ENCODE peak calls at places on chromosomes 6 and 20, in seven cellular contexts. X is right atrium auricular region, G is heart left ventricle, B is dorsolateral prefrontal cortex, R is tibial artery, Z is right lobe of liver, V is heart right ventricle. T is an unnamed sample.

GRCh38 chr20:47875302-47876025 is 90.2 kb upstream of the SULF2 start:
- DNase-seq in B (no peak), Z (no peak), R (no peak), V (no peak), G (no peak), X (no peak), T (no peak)

GRCh38 chr6:6704423-6705060 is 116.0 kb downstream of the LY86 start:
- DNase-seq in B (no peak), R (no peak), V (no peak), G (no peak), X (no peak), Z (no peak), T (no peak)

GRCh38 chr6:26193467-26194328 is 106.5 kb downstream of the HFE start:
- DNase-seq in R (no peak), X (no peak), V (no peak), Z (no peak), B (no peak), G (no peak), T (no peak)

GRCh38 chr6:163945813-163946212 is 531.3 kb downstream of the QKI start:
- DNase-seq in Z (no peak), V (no peak), G (no peak), R (no peak), X (no peak), B (peak), T (no peak)

GRCh38 chr20:44701889-44702288 is 13.3 kb upstream of the CCN5 start:
- DNase-seq in B (no peak), X (no peak), R (peak), V (no peak), G (no peak), Z (no peak), T (no peak)

GRCh38 chr6:52495859-52496396 is 75.8 kb downstream of the EFHC1 start:
- DNase-seq in V (no peak), B (no peak), Z (no peak), G (no peak), X (no peak), R (no peak), T (no peak)

GRCh38 chr6:36114798-36115408 is 15.4 kb upstream of the MAPK13 start:
- DNase-seq in R (no peak), V (no peak), Z (no peak), B (no peak), X (no peak), G (no peak), T (no peak)

GRCh38 chr6:77972334-77972733 is 319.5 kb downstream of the MEI4 start:
- DNase-seq in Z (no peak), V (no peak), B (no peak), X (no peak), R (no peak), G (no peak), T (no peak)

GRCh38 chr20:63487781-63488241 is 11.1 kb downstream of the EEF1A2 start:
- DNase-seq in V (no peak), Z (no peak), R (no peak), G (no peak), X (no peak), B (no peak), T (no peak)

GRCh38 chr20:1212607-1213396 is 9.5 kb downstream of the C20orf202 start:
- DNase-seq in V (peak), R (peak), B (peak), X (peak), G (peak), Z (peak), T (peak)

GRCh38 chr6:84511929-84512328 is 252.5 kb downstream of the TBX18 start:
- DNase-seq in B (no peak), R (no peak), Z (no peak), V (no peak), X (no peak), G (no peak), T (no peak)

GRCh38 chr20:59385461-59385860 is 85.0 kb downstream of the EDN3 start:
- DNase-seq in G (no peak), X (no peak), B (no peak), R (no peak), V (no peak), Z (no peak), T (no peak)

GRCh38 chr20:11356061-11356460 is 561.6 kb upstream of the BTBD3 start:
- DNase-seq in Z (no peak), G (no peak), V (no peak), R (no peak), B (no peak), X (no peak), T (no peak)
- H3K27ac ChIP-seq in Z (no peak), G (no peak), V (no peak), R (no peak), B (no peak), X (no peak), T (no peak)

GRCh38 chr6:122399055-122399347 is 451 bp upstream of the HSF2 start:
- DNase-seq in Z (no peak), X (no peak), V (no peak), B (no peak), G (no peak), R (no peak), T (no peak)
- H3K4me3 ChIP-seq in Z (peak), X (peak), V (peak), B (peak), G (no peak), R (peak), T (peak)

GRCh38 chr6:142551145-142551811 is 249.5 kb downstream of the ADGRG6 start:
- DNase-seq in G (no peak), Z (no peak), B (no peak), V (no peak), R (no peak), X (no peak), T (no peak)
- H3K27ac ChIP-seq in G (no peak), Z (no peak), B (no peak), V (no peak), R (no peak), X (no peak), T (no peak)

GRCh38 chr20:52749938-52750337 is 222.2 kb upstream of the TSHZ2 start:
- DNase-seq in V (no peak), Z (no peak), G (no peak), X (no peak), B (no peak), R (no peak), T (no peak)

GRCh38 chr20:52749020-52749419 is 223.1 kb upstream of the TSHZ2 start:
- DNase-seq in R (no peak), G (no peak), V (no peak), Z (no peak), X (no peak), B (no peak), T (no peak)

GRCh38 chr20:52748235-52748950 is 223.8 kb upstream of the TSHZ2 start:
- DNase-seq in X (no peak), Z (no peak), R (no peak), G (peak), B (no peak), V (no peak), T (no peak)

DNA sequence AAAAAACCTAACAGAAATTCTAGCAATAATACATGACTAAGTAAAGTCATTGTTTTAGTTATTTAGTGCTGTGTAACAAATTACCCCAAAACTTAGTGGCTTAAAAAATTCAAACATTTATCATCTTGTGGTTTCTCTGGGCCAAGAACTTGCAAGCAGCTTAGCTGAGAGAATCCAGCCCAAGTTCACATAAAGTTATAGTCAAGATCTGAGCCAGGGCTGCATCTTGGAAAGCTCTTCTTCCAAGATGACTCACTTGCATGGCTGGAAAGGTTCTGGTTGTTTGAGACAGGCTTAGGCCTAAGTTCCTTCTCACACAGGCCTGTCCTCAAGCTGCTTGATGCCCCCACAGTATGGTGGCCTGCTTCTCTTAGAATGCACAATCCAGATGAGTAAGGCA is 217.8 kb upstream of the TSHZ2 start:
- DNase-seq in Z (no peak), V (no peak), R (no peak), X (no peak), B (no peak), G (no peak), T (no peak)
- H3K4me3 ChIP-seq in Z (no peak), V (no peak), R (no peak), X (no peak), B (no peak), G (no peak), T (no peak)

GRCh38 chr20:11740975-11741374 is 176.7 kb upstream of the BTBD3 start:
- DNase-seq in X (no peak), R (no peak), Z (no peak), B (no peak), V (no peak), G (no peak), T (no peak)
- H3K27ac ChIP-seq in X (no peak), R (no peak), Z (no peak), B (no peak), V (no peak), G (no peak), T (no peak)

GRCh38 chr6:166412156-166412910 is 29.6 kb upstream of the MPC1 start:
- DNase-seq in R (peak), G (no peak), X (no peak), Z (no peak), B (no peak), V (no peak), T (peak)
- H3K4me3 ChIP-seq in R (no peak), G (no peak), X (no peak), Z (no peak), B (no peak), V (no peak), T (no peak)

GRCh38 chr20:23868321-23868720 is 11.2 kb downstream of the CST5 start:
- DNase-seq in X (no peak), V (no peak), Z (no peak), R (no peak), B (no peak), G (no peak), T (no peak)
- H3K27ac ChIP-seq in X (no peak), V (no peak), Z (no peak), R (no peak), B (no peak), G (no peak), T (no peak)

GRCh38 chr6:2036084-2037023 is 209.1 kb downstream of the GMDS start:
- DNase-seq in Z (no peak), V (no peak), G (no peak), X (no peak), R (no peak), B (no peak), T (no peak)
- H3K4me3 ChIP-seq in Z (no peak), V (no peak), G (no peak), X (no peak), R (no peak), B (no peak), T (no peak)

DNA sequence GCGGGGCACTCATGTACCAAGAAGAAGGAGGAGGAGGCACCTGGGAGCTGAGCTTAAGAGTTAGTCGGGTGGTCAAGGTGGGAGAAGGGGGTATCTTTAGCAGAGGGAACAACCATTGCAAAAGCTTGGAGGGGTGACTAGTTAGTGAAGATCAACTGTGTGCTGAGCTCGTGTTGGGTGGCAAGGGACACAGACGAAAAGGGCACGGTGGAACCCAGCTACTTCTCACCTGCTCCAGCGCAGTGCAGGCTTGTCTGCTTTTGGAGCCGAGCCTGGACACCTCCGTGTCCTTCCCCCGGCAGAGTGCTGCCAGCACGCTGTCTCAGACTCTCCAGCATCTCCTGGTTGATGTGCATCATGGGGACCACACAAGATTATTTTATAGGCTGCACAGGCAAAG is 123.2 kb downstream of the CEBPB start:
- DNase-seq in R (peak), X (no peak), G (no peak), B (no peak), Z (no peak), V (no peak), T (no peak)
- H3K27ac ChIP-seq in R (peak), X (peak), G (no peak), B (no peak), Z (peak), V (peak), T (no peak)